ENCODE peak calls at places on chromosomes 11 and 22, in seven cellular contexts. N, A, Q, I, L, Z and O are unnamed samples. For H4K20me1, the result is how much of the 10 kb centered on the place peaks cover.

GRCh38 chr11:46099973-46100335 is 21.3 kb downstream of the PHF21A start:
- DNase-seq in N (peak), A (peak), Q (peak), I (no peak), L (peak), Z (no peak), O (peak)

GRCh38 chr11:115275045-115275444 is 229.2 kb downstream of the CADM1 start:
- DNase-seq in N (no peak), A (no peak), Q (no peak), I (no peak), L (no peak), Z (no peak), O (no peak)

GRCh38 chr22:44210721-44211120 is 30.0 kb downstream of the PARVG start:
- DNase-seq in N (peak), A (peak), Q (peak), I (no peak), L (peak), Z (no peak), O (no peak)

GRCh38 chr11:2791521-2792375 is 92.0 kb upstream of the KCNQ1OT1 start:
- DNase-seq in N (no peak), A (no peak), Q (no peak), I (peak), L (no peak), Z (no peak), O (no peak)

GRCh38 chr11:35683728-35684339 is 21.3 kb downstream of the TRIM44 start:
- DNase-seq in N (no peak), A (no peak), Q (peak), I (no peak), L (peak), Z (no peak), O (peak)

GRCh38 chr22:48737461-48738203 is 1090.0 kb downstream of the BRD1 start:
- DNase-seq in N (no peak), A (no peak), Q (no peak), I (no peak), L (no peak), Z (no peak), O (no peak)

GRCh38 chr22:46749682-46750529 is 11.9 kb upstream of the CERK start:
- DNase-seq in N (no peak), A (no peak), Q (no peak), I (no peak), L (peak), Z (no peak), O (no peak)

GRCh38 chr22:43884600-43885318 is 7.1 kb downstream of the PNPLA5 start:
- DNase-seq in N (peak), A (no peak), Q (peak), I (peak), L (peak), Z (peak), O (peak)

GRCh38 chr11:20112291-20113146 is 47.8 kb downstream of the DBX1 start:
- DNase-seq in N (peak), A (peak), Q (peak), I (no peak), L (peak), Z (peak), O (peak)

GRCh38 chr11:70251583-70252285 is 18.8 kb upstream of the PPFIA1 start:
- DNase-seq in N (peak), A (peak), Q (no peak), I (peak), L (no peak), Z (peak), O (peak)

GRCh38 chr22:37749831-37750595 is 53.2 kb downstream of the TRIOBP start:
- DNase-seq in N (peak), A (peak), Q (peak), I (no peak), L (peak), Z (peak), O (peak)
- H4K20me1 ChIP-seq in N (under half), A (half or more), Q (under half), I (under half), L (under half), Z (under half), O (under half)

GRCh38 chr11:93522448-93522847 is 20.7 kb downstream of the SMCO4 start:
- DNase-seq in N (no peak), A (no peak), Q (no peak), I (no peak), L (no peak), Z (no peak), O (no peak)

GRCh38 chr11:93524173-93524536 is 19.0 kb downstream of the SMCO4 start:
- DNase-seq in N (no peak), A (no peak), Q (no peak), I (no peak), L (no peak), Z (no peak), O (no peak)

GRCh38 chr11:93519179-93519578 is 24.0 kb downstream of the SMCO4 start:
- DNase-seq in N (no peak), A (no peak), Q (no peak), I (no peak), L (no peak), Z (no peak), O (no peak)

GRCh38 chr11:93518081-93518480 is 25.1 kb downstream of the SMCO4 start:
- DNase-seq in N (no peak), A (no peak), Q (no peak), I (no peak), L (no peak), Z (no peak), O (no peak)

DNA sequence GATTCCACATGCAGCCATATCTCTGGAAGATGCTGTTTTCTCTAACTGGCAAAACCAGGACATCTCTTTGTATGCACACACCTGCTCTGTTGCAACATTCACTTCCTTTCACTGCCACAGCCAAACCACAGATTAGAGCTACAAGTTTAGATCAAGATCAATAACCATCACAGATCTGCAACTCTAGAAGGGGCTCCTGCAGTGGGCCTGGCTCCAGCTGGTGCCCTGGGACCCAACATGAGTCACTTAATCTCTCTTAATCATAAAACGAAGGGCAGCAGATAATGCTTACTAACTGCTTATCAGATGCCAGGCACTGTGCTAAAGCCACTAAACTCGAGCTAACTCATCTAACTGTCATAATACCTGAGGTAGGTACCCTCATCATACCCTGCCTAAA is 22.1 kb downstream of the SMCO4 start:
- DNase-seq in N (no peak), A (no peak), Q (no peak), I (no peak), L (no peak), Z (no peak), O (no peak)
- H3K4me3 ChIP-seq in N (no peak), A (no peak), Q (no peak), I (no peak), L (no peak), Z (no peak), O (no peak)

DNA sequence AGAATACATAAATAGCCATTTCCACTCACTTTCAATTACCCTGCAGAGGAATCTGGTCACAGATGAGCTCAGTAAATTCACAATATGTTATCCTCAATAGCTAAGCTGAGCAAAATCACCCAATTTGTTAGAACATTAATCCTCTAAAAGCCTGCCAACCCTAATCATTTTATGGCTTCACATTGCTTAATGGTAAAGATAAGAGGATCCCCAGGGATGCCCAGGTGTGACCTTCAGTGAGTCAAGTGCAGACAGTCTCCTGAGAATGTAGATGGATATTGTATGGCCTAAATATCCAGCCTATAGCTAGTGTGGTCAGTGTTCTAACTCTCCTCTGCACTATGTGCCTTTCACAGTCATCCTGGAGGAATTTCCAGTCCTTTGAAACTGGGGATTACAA is 50.1 kb downstream of the FAM76B start:
- DNase-seq in N (no peak), A (no peak), Q (no peak), I (no peak), L (no peak), Z (no peak), O (no peak)
- H4K20me1 ChIP-seq in N (under half), A (under half), Q (under half), I (under half), L (under half), Z (under half), O (under half)

GRCh38 chr11:14974021-14974698 is 2.0 kb upstream of the CALCA start:
- DNase-seq in N (peak), A (no peak), Q (no peak), I (peak), L (no peak), Z (no peak), O (no peak)
- H3K4me3 ChIP-seq in N (no peak), A (no peak), Q (no peak), I (peak), L (no peak), Z (no peak), O (no peak)

GRCh38 chr22:31734512-31734911 is 15.4 kb downstream of the PRR14L start:
- DNase-seq in N (peak), A (peak), Q (peak), I (no peak), L (peak), Z (no peak), O (peak)

GRCh38 chr22:31736458-31736857 is 13.5 kb downstream of the PRR14L start:
- DNase-seq in N (no peak), A (no peak), Q (no peak), I (no peak), L (no peak), Z (no peak), O (no peak)

GRCh38 chr22:31738566-31738965 is 11.4 kb downstream of the PRR14L start:
- DNase-seq in N (no peak), A (no peak), Q (no peak), I (no peak), L (peak), Z (no peak), O (no peak)

GRCh38 chr22:31739795-31740201 is 10.1 kb downstream of the PRR14L start:
- DNase-seq in N (no peak), A (no peak), Q (no peak), I (no peak), L (no peak), Z (no peak), O (no peak)

DNA sequence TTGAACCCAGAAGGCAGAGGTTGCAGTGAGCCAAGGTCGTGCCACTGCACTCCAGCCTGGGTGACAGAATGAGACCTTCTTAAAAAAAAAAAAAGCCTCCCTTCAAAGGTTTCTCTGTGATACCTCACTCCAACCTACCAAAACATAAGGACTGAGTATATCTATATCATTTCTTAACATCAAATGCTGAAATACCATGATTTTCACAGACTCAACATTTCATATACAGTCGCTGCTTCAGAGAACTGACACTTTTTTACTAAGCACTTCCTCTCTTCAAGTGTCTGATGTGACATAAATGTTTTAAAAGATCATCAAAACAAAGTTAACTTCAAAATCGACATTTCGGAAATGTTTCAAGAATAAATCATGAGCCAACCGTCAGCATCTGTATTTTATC is 12.0 kb downstream of the PRR14L start:
- DNase-seq in N (no peak), A (no peak), Q (no peak), I (no peak), L (no peak), Z (no peak), O (no peak)
- H4K20me1 ChIP-seq in N (under half), A (half or more), Q (under half), I (half or more), L (under half), Z (under half), O (under half)

DNA sequence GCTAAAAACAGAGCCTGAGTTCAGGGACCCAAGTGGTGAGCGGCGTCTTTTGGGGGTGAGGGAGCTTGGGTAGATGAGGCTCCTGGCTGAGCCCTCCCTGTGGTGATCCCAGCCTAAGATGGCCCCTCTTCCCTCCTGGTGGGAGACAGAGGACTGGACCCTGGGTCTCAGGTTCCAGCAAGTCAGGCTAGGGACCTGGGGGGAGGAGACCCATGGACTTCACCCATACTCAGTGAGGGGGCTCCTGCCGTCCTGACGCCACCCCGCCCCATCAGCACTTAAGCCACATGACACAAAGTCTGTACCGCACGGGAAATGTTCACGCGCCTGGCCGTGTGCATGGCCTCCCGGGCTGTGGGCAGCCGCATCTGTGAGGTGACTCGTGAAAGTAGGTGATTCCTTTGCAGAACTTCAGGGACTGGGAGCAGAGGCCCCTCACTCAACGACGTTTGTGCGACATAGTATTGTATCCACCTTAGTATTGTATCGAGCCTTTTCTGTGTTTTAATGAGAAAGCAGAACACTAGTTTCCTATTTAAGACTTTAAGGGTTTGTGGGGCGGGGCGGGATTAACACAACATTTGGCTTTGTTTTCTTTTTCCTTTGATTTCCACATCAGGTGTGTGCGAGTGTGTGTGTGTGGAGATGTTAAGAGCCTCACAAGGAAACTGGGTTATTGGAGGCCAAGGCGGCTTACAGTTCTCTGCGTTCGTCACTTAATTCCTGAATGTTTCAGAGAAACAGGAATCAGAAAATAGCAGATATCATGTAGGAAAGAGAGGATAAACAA is 18.4 kb upstream of the TMEM191C start:
- DNase-seq in N (no peak), A (no peak), Q (no peak), I (no peak), L (no peak), Z (no peak), O (no peak)
- H3K4me3 ChIP-seq in N (no peak), A (no peak), Q (no peak), I (no peak), L (no peak), Z (no peak), O (no peak)

DNA sequence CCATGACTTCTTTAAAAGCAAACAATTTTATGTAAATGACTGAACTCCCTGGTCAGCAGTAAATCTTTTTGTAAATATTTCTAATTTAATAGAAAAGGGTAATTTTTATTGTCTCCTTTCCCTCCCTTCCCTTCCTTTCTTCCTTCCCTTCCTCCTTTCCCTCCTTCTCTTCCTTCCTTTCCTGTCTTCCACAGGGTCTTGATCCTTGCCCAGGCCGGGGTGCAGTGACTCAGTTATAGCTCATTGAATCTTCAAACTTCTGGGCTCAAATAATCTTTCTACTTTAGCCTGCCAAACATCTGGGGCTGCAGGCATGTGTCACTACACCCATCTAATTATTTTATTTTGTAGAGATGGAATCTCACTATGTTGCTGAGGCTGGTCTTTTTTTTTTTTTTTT is 21.3 kb downstream of the IPO7 start:
- DNase-seq in N (no peak), A (no peak), Q (peak), I (no peak), L (peak), Z (no peak), O (no peak)
- H4K20me1 ChIP-seq in N (under half), A (half or more), Q (under half), I (half or more), L (under half), Z (under half), O (under half)

GRCh38 chr11:108872781-108873291 is 208.0 kb downstream of the DDX10 start:
- DNase-seq in N (peak), A (no peak), Q (peak), I (no peak), L (peak), Z (no peak), O (peak)
- H3K4me3 ChIP-seq in N (no peak), A (no peak), Q (no peak), I (no peak), L (no peak), Z (no peak), O (no peak)